ENCODE peak calls at places on chromosomes 3 and 15, in six cellular contexts. A is A549, G is Panc1, M is heart right ventricle, P is suprapubic skin, W is psoas muscle. E is an unnamed sample.

GRCh38 chr15:50798684-50799083 is 33.2 kb upstream of the SPPL2A start:
- DNase-seq in A (peak; percentile 11), G (no peak), M (no peak), P (no peak), W (peak; percentile 23), E (no peak)

GRCh38 chr3:133756716-133757694 is 10.8 kb downstream of the TF start:
- DNase-seq in A (no peak), G (no peak), M (no peak), P (no peak), W (no peak), E (peak; percentile 24)

GRCh38 chr3:165359005-165359404 is 162.8 kb upstream of the SLITRK3 start:
- DNase-seq in A (no peak), G (no peak), M (no peak), P (no peak), W (no peak), E (no peak)

GRCh38 chr3:197002701-197003454 is 26.7 kb downstream of the MELTF start:
- DNase-seq in A (peak; percentile 64), G (no peak), M (peak; percentile 62), P (peak; percentile 81), W (peak; percentile 82), E (no peak)

GRCh38 chr3:120741837-120742197 is 499 bp downstream of the RABL3 start:
- DNase-seq in A (no peak), G (peak; percentile 36), M (no peak), P (no peak), W (no peak), E (no peak)

GRCh38 chr15:88745696-88746095 is 57.5 kb upstream of the ACAN start:
- DNase-seq in A (no peak), G (no peak), M (no peak), P (no peak), W (no peak), E (no peak)

GRCh38 chr3:14507345-14507741 is 32.8 kb downstream of the GRIP2 start:
- DNase-seq in A (peak; percentile 27), G (no peak), M (no peak), P (no peak), W (no peak), E (no peak)

GRCh38 chr3:32685604-32686185 is 707 bp downstream of the CNOT10 start:
- DNase-seq in A (peak; percentile 30), G (no peak), M (no peak), P (no peak), W (no peak), E (no peak)

GRCh38 chr15:77846360-77846759 is 213.6 kb upstream of the LINGO1 start:
- DNase-seq in A (no peak), G (no peak), M (no peak), P (no peak), W (no peak), E (no peak)

GRCh38 chr3:2921903-2922302 is 188.3 kb downstream of the IL5RA start:
- DNase-seq in A (peak; percentile 24), G (no peak), M (no peak), P (no peak), W (no peak), E (no peak)

GRCh38 chr15:30889231-30889630 is 14.5 kb upstream of the FAN1 start:
- DNase-seq in A (no peak), G (no peak), M (no peak), P (no peak), W (no peak), E (no peak)

GRCh38 chr3:155605571-155605970 is 139.3 kb downstream of the PLCH1 start:
- DNase-seq in A (no peak), G (peak; percentile 17), M (no peak), P (no peak), W (no peak), E (no peak)

GRCh38 chr15:66287461-66288055 is 5.8 kb upstream of the DIS3L start:
- DNase-seq in A (peak; percentile 37), G (no peak), M (no peak), P (no peak), W (no peak), E (no peak)

GRCh38 chr15:31476866-31477265 is 150.2 kb downstream of the KLF13 start:
- DNase-seq in A (no peak), G (no peak), M (no peak), P (peak; percentile 40), W (no peak), E (no peak)

GRCh38 chr3:134392336-134392983 is 18.2 kb upstream of the AMOTL2 start:
- DNase-seq in A (no peak), G (no peak), M (peak; percentile 68), P (no peak), W (no peak), E (no peak)

GRCh38 chr3:2579206-2579605 is 480.5 kb downstream of the CNTN4 start:
- DNase-seq in A (no peak), G (no peak), M (peak; percentile 5), P (no peak), W (no peak), E (no peak)

GRCh38 chr3:129315386-129315991 is 36.8 kb downstream of the HMCES start:
- DNase-seq in A (peak; percentile 18), G (no peak), M (peak; percentile 36), P (peak; percentile 82), W (peak; percentile 48), E (no peak)

GRCh38 chr15:74312445-74313007 is 54.9 kb downstream of the CYP11A1 start:
- DNase-seq in A (no peak), G (no peak), M (no peak), P (no peak), W (no peak), E (no peak)

GRCh38 chr15:42348083-42348482 is 11.2 kb upstream of the CAPN3 start:
- DNase-seq in A (no peak), G (no peak), M (no peak), P (no peak), W (no peak), E (peak; percentile 16)

GRCh38 chr3:175818811-175819464 is 959.8 kb downstream of the NAALADL2 start:
- DNase-seq in A (no peak), G (no peak), M (no peak), P (no peak), W (no peak), E (peak; percentile 34)

GRCh38 chr3:131082246-131082645 is 55.6 kb downstream of the NEK11 start:
- DNase-seq in A (no peak), G (no peak), M (no peak), P (no peak), W (no peak), E (no peak)

GRCh38 chr3:172085557-172085895 is 46.1 kb downstream of the FNDC3B start:
- DNase-seq in A (no peak), G (no peak), M (no peak), P (no peak), W (no peak), E (no peak)

DNA sequence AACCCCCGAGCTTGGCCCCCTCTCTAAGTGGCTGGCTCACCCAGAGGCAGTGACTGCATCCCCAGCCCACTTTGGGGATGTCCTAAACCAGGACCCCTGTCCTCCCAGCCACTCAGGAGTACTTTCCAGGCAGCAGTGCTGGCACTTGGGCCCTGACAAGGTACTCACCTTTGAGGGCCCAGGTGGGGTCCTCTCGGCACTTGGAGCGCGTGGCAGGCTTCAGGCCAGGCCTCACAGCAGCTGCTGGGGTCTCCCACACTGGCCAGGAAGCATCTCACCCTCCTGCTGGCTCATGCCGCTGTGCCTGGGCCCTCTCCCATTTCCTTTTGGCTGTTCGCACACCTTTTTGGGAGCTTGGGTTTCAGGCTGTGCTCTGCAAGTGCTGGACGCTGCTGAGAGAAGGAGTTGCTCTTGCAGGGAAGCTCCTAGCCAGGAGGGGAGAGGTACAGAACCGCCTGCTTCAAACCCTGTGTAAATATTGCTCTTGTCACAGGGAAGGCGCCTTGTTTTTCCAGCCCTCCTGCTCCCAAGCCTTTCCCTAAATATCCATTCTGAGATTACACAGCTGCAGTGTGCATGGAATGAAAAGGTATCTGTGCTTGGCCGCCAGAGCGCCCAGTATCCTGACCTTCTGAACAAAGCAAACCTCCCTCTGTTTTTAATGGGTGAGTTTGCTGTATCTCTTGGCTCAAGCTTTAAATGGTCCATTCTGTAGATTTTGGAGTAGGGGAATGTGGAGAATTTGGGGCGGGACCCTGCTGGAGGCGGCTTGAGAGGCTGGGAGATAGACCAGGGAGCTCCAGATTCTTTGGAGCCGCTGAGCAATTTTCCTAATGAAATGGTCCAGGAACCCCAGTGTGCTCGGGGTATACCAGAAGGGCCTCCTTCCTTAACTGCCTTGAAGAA is 45.6 kb downstream of the DNASE1L3 start:
- DNase-seq in A (peak; percentile 55), G (no peak), M (no peak), P (no peak), W (no peak), E (no peak)
- H3K27ac ChIP-seq in A (peak overlapping the region; percentile 98), G (peak overlapping the region; percentile 84), M (peak overlapping the region; percentile 83), P (no peak overlapping the region), W (no peak overlapping the region), E (peak overlapping the region; percentile 90)

GRCh38 chr15:38860682-38861081 is 296.1 kb upstream of the RASGRP1 start:
- DNase-seq in A (no peak), G (no peak), M (no peak), P (no peak), W (no peak), E (no peak)
- H3K27ac ChIP-seq in A (no peak overlapping the region), G (no peak overlapping the region), M (no peak overlapping the region), P (no peak overlapping the region), W (no peak overlapping the region), E (no peak overlapping the region)

GRCh38 chr15:52329980-52330379 is 34.4 kb upstream of the MYO5C start:
- DNase-seq in A (no peak), G (no peak), M (no peak), P (no peak), W (no peak), E (no peak)

GRCh38 chr15:52326758-52327157 is 31.2 kb upstream of the MYO5C start:
- DNase-seq in A (no peak), G (no peak), M (no peak), P (no peak), W (no peak), E (no peak)

GRCh38 chr15:52331490-52332240 is 36.1 kb upstream of the MYO5C start:
- DNase-seq in A (peak; percentile 75), G (peak; percentile 81), M (no peak), P (no peak), W (no peak), E (peak; percentile 50)

GRCh38 chr15:52329150-52329549 is 33.5 kb upstream of the MYO5C start:
- DNase-seq in A (no peak), G (no peak), M (no peak), P (no peak), W (no peak), E (no peak)

DNA sequence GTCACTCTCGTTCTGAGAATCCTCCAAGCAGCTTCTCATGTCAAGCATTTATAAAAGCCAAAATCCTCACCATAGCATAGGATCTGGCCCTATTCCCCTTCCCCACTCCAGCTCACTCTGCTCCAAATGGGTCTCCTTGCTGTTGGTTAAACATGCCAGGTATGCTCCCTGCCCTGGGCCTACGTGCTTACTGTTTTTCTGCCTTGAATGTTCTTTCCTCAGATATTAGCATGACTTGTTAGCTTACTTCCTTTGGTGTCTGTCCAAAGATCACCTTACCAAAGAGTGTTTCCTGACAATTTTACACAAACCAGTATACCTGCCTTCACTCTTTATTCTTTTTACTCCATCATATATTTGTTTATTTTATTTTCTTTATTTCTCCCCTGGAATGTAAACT is 33.1 kb upstream of the MYO5C start:
- DNase-seq in A (no peak), G (no peak), M (no peak), P (no peak), W (no peak), E (no peak)
- H3K27ac ChIP-seq in A (no peak overlapping the region), G (no peak overlapping the region), M (no peak overlapping the region), P (no peak overlapping the region), W (no peak overlapping the region), E (no peak overlapping the region)

DNA sequence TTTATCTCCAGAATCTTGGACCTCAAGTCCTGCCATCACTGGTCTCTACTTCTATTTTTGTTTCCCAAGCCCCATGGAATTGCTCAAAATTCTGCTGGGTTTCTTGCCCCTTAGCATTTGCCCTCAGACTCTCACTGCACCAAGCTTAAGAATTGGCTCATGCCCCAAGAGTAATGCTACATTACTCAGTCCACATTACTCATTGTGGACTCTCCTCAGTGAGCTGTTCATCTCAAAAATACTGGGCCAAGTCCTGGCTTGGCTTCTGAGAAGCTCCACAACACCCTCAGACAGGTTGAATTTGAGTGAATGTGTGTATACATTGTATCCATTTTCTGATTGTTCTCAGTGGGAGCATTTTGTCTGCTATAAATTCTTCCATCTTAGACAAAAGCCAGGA is 364.4 kb upstream of the ARHGEF26 start:
- DNase-seq in A (no peak), G (no peak), M (no peak), P (no peak), W (no peak), E (peak; percentile 37)
- H3K27ac ChIP-seq in A (no peak overlapping the region), G (no peak overlapping the region), M (no peak overlapping the region), P (no peak overlapping the region), W (no peak overlapping the region), E (no peak overlapping the region)